ENCODE peak calls at places on chromosomes 1 and 21, in four cellular contexts. O is iris pigment epithelial cell, S is prostate gland, G is activated T-cell treated with anti-CD3 and anti-CD28 coated beads for 1 hour. N is an unnamed sample.
A peak's percentile ranks its signal among the peaks of the same experiment; 100 is the strongest.

GRCh38 chr21:31426235-31426797 is 82.3 kb upstream of the TIAM1 start:
- DNase-seq in O (peak; percentile 80), S (no peak), G (no peak), N (no peak)

GRCh38 chr1:165793951-165794350 is 25.3 kb upstream of the TMCO1 start:
- DNase-seq in O (peak; percentile 49), S (no peak), G (no peak), N (no peak)

GRCh38 chr1:206116191-206116872 is 856 bp downstream of the AVPR1B start:
- DNase-seq in G (no peak), S (no peak), O (no peak), N (no peak)

GRCh38 chr1:47187226-47187925 is 2.5 kb downstream of the PDZK1IP1 start:
- DNase-seq in S (no peak), G (no peak), O (no peak), N (peak; percentile 29)

GRCh38 chr1:241706967-241707366 is 54.9 kb downstream of the WDR64 start:
- DNase-seq in G (no peak), O (peak; percentile 52), S (peak; percentile 29), N (peak; percentile 57)

GRCh38 chr1:1958071-1958541 is 39.0 kb upstream of the TMEM52 start:
- DNase-seq in G (no peak), O (no peak), S (no peak), N (no peak)

GRCh38 chr1:157095091-157095490 is 4.5 kb downstream of the ETV3L start:
- DNase-seq in S (no peak), G (no peak), O (no peak), N (no peak)

GRCh38 chr1:2529776-2530500 is at the start of gene HES5:
- DNase-seq in G (no peak), S (no peak), O (peak; percentile 22), N (no peak)

GRCh38 chr1:229229137-229229720 is 41.7 kb upstream of the RAB4A start:
- DNase-seq in S (peak; percentile 60), G (no peak), O (no peak), N (no peak)

GRCh38 chr1:59020151-59020997 is 236.5 kb upstream of the JUN start:
- DNase-seq in O (peak; percentile 86), G (peak; percentile 19), S (peak; percentile 31), N (peak; percentile 63)

GRCh38 chr21:37758997-37759396 is 157.3 kb downstream of the KCNJ6 start:
- DNase-seq in S (peak; percentile 28), O (peak; percentile 63), G (no peak), N (peak; percentile 50)

GRCh38 chr1:162697140-162697895 is 65.1 kb downstream of the DDR2 start:
- DNase-seq in S (no peak), O (no peak), G (no peak), N (no peak)

GRCh38 chr1:78410643-78411042 is 80.1 kb upstream of the PTGFR start:
- DNase-seq in G (no peak), O (no peak), S (no peak), N (no peak)

GRCh38 chr1:224751547-224752311 is 135.6 kb downstream of the CNIH3 start:
- DNase-seq in S (no peak), O (no peak), G (no peak), N (no peak)

GRCh38 chr21:44742418-44743153 is 31.2 kb upstream of the TSPEAR start:
- DNase-seq in O (peak; percentile 14), S (no peak), G (no peak), N (no peak)

GRCh38 chr1:91997607-91998195 is 32.1 kb upstream of the EPHX4 start:
- DNase-seq in O (peak; percentile 61), S (peak; percentile 8), G (peak; percentile 9), N (no peak)